ENCODE peak calls at places on chromosomes 16 and 17, in six cellular contexts. H, Y, Q, U, O and C are unnamed samples.

GRCh38 chr17:42414782-42415409 is 8.2 kb downstream of the CAVIN1 start:
- DNase-seq in O (peak), U (no peak), H (peak), Q (no peak), Y (no peak), C (no peak)

GRCh38 chr17:59620518-59621259 is 994 bp downstream of the CLTC start:
- DNase-seq in O (peak), H (peak), U (peak), Y (peak), Q (no peak), C (peak)

GRCh38 chr17:72792771-72793170 is 299.7 kb downstream of the SLC39A11 start:
- DNase-seq in H (no peak), O (no peak), Y (no peak), U (no peak), Q (no peak), C (no peak)

GRCh38 chr17:75514299-75515228 is 773 bp downstream of the CASKIN2 start:
- DNase-seq in H (no peak), Q (peak), U (peak), O (no peak), Y (no peak), C (no peak)

GRCh38 chr17:40718904-40719303 is 15.4 kb upstream of the KRT24 start:
- DNase-seq in Q (no peak), O (no peak), U (no peak), H (no peak), Y (no peak), C (no peak)

GRCh38 chr17:39352511-39352910 is 48.9 kb downstream of the FBXL20 start:
- DNase-seq in O (no peak), U (no peak), Q (no peak), H (no peak), Y (no peak), C (no peak)

GRCh38 chr16:27428035-27428785 is 26.2 kb downstream of the IL21R start:
- DNase-seq in Q (no peak), Y (peak), O (no peak), H (no peak), U (no peak), C (peak)

GRCh38 chr16:68994324-68994723 is 111.1 kb upstream of the HAS3 start:
- DNase-seq in Q (no peak), O (no peak), Y (no peak), H (no peak), U (no peak), C (no peak)

GRCh38 chr16:67884-68789 is 4.3 kb downstream of the RHBDF1 start:
- DNase-seq in H (no peak), U (no peak), Y (peak), Q (no peak), O (no peak), C (no peak)

GRCh38 chr17:15934866-15935265 is 10.1 kb upstream of the ADORA2B start:
- DNase-seq in Y (no peak), Q (no peak), U (no peak), O (no peak), H (no peak), C (no peak)

GRCh38 chr17:17780941-17781590 is 55.7 kb downstream of the SREBF1 start:
- DNase-seq in Y (peak), Q (no peak), H (no peak), U (peak), O (no peak), C (no peak)

GRCh38 chr17:42642377-42642776 is 16.7 kb upstream of the TUBG2 start:
- DNase-seq in U (no peak), O (no peak), Q (no peak), H (no peak), Y (no peak), C (no peak)

GRCh38 chr17:1709971-1710806 is at the start of gene TLCD2:
- DNase-seq in O (no peak), H (no peak), Y (peak), U (peak), Q (peak), C (no peak)

GRCh38 chr17:185445-186138 is 4.1 kb upstream of the DOC2B start:
- DNase-seq in Q (peak), H (no peak), O (no peak), U (no peak), Y (no peak), C (no peak)

GRCh38 chr17:71436479-71436878 is 684.3 kb upstream of the SOX9 start:
- DNase-seq in Y (no peak), U (no peak), Q (no peak), O (no peak), H (no peak), C (no peak)

GRCh38 chr17:6095501-6095900 is 25.3 kb downstream of the WSCD1 start:
- DNase-seq in O (no peak), Q (no peak), Y (no peak), H (no peak), U (no peak), C (no peak)

GRCh38 chr17:76740329-76741118 is 2.6 kb downstream of the MFSD11 start:
- DNase-seq in Y (peak), H (no peak), U (no peak), Q (no peak), O (no peak), C (no peak)

GRCh38 chr16:11980167-11980844 is 3.8 kb downstream of the SNX29 start:
- DNase-seq in O (no peak), U (no peak), Y (no peak), H (no peak), Q (no peak), C (no peak)

DNA sequence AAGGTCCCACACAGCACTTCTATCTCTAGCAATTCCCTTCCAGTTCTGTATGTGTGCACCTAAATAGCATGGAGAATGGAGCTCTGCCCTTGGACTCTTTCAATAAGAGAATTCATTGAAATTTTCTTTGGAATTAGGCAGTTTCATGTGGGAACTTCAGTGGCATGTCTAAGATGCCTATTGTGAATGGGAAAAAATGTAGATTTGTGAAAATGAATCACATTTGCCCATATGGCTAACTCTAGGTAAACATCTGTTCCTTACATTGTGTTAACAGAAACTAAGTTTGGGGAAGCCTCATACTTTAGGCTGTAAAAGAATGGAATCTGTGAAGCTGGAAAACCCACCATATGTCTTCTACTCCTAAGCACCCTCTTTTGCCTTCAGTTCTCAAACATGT is 206.5 kb downstream of the KIF2B start:
- DNase-seq in U (no peak), O (no peak), Y (no peak), H (no peak), Q (no peak), C (no peak)
- TF ChIP-seq CTCF in U (no peak), O (no peak), Y (no peak), H (no peak), Q (no peak), C (no peak)

GRCh38 chr16:61937646-61938045 is 98.6 kb downstream of the CDH8 start:
- DNase-seq in Y (no peak), Q (no peak), U (no peak), O (no peak), H (no peak), C (no peak)

GRCh38 chr16:61934591-61934990 is 101.6 kb downstream of the CDH8 start:
- DNase-seq in O (no peak), U (no peak), Y (no peak), H (no peak), Q (no peak), C (no peak)

GRCh38 chr16:61936522-61936921 is 99.7 kb downstream of the CDH8 start:
- DNase-seq in O (no peak), Q (no peak), U (no peak), H (no peak), Y (no peak), C (no peak)
- TF ChIP-seq CTCF in O (no peak), Q (no peak), U (no peak), H (no peak), Y (no peak), C (no peak)

GRCh38 chr17:34163123-34163522 is 92.0 kb upstream of the CCL2 start:
- DNase-seq in O (no peak), Y (no peak), U (no peak), H (no peak), Q (no peak), C (no peak)

GRCh38 chr17:34166394-34166793 is 88.7 kb upstream of the CCL2 start:
- DNase-seq in O (no peak), U (no peak), Q (no peak), H (no peak), Y (no peak), C (no peak)

GRCh38 chr17:34167359-34167758 is 87.7 kb upstream of the CCL2 start:
- DNase-seq in O (no peak), H (no peak), Y (no peak), U (no peak), Q (no peak), C (no peak)

GRCh38 chr17:34161600-34161999 is 93.5 kb upstream of the CCL2 start:
- DNase-seq in U (no peak), O (no peak), Q (no peak), Y (no peak), H (no peak), C (no peak)

GRCh38 chr17:34163681-34164080 is 91.4 kb upstream of the CCL2 start:
- DNase-seq in U (no peak), H (no peak), Y (no peak), Q (no peak), O (no peak), C (no peak)
- TF ChIP-seq CTCF in U (no peak), H (no peak), Y (peak), Q (peak), O (peak), C (no peak)

GRCh38 chr16:30797670-30798309 is 10.8 kb upstream of the ZNF629 start:
- DNase-seq in H (no peak), O (no peak), Q (no peak), U (no peak), Y (no peak), C (no peak)
- TF ChIP-seq CTCF in H (no peak), O (no peak), Q (no peak), U (no peak), Y (no peak), C (no peak)

GRCh38 chr17:48790607-48791127 is 26.4 kb downstream of the TTLL6 start:
- DNase-seq in H (no peak), Y (no peak), O (no peak), Q (no peak), U (no peak), C (no peak)

GRCh38 chr17:48792033-48792798 is 24.8 kb downstream of the TTLL6 start:
- DNase-seq in O (no peak), Y (no peak), Q (no peak), H (no peak), U (no peak), C (no peak)

GRCh38 chr17:48787850-48788249 is 29.2 kb downstream of the TTLL6 start:
- DNase-seq in H (no peak), O (no peak), U (peak), Y (no peak), Q (no peak), C (no peak)

GRCh38 chr17:48795444-48796162 is 21.4 kb downstream of the TTLL6 start:
- DNase-seq in U (peak), Y (no peak), Q (no peak), O (no peak), H (no peak), C (no peak)

GRCh38 chr17:48791128-48792032 is 25.6 kb downstream of the TTLL6 start:
- DNase-seq in U (peak), O (peak), Y (peak), H (no peak), Q (no peak), C (no peak)
- TF ChIP-seq CTCF in U (peak), O (peak), Y (peak), H (no peak), Q (peak), C (peak)

GRCh38 chr17:68785565-68786486 is 169.4 kb downstream of the ABCA8 start:
- DNase-seq in Y (no peak), U (no peak), Q (no peak), O (no peak), H (no peak), C (no peak)
- TF ChIP-seq CTCF in Y (no peak), U (no peak), Q (no peak), O (no peak), H (no peak), C (no peak)

DNA sequence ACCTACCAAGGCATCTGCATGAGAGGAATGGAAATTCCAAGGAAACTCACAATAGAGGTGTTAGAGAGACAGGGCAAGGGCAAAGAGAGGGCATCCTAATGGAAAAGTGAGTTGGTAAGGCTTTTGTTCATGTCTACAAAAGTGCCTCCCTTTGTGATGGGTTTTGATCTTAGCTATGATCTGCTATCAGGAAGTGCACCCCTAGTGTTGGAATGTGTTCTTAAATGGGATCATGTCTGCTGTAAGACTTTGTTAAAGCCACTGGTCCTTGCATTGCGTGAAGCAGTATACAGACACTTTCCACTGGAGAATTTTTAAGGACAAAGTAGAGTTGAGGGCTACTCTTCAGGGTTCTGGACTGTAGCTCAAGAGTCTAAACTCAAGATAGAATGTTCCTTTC is 92.0 kb downstream of the MAP2K6 start:
- DNase-seq in Q (no peak), U (no peak), H (no peak), O (no peak), Y (no peak), C (no peak)
- TF ChIP-seq CTCF in Q (no peak), U (no peak), H (no peak), O (peak), Y (no peak), C (no peak)

GRCh38 chr17:82709024-82709675 is 7.4 kb upstream of the FN3KRP start:
- DNase-seq in Q (no peak), O (no peak), U (no peak), Y (no peak), H (no peak), C (no peak)

GRCh38 chr17:82704886-82705285 is 6.4 kb upstream of the RAB40B start:
- DNase-seq in H (no peak), Q (no peak), U (no peak), Y (no peak), O (no peak), C (no peak)

GRCh38 chr17:82703935-82704865 is 5.7 kb upstream of the RAB40B start:
- DNase-seq in O (no peak), H (no peak), U (no peak), Y (no peak), Q (peak), C (no peak)

GRCh38 chr17:82703036-82703745 is 4.7 kb upstream of the RAB40B start:
- DNase-seq in H (no peak), O (no peak), Y (no peak), Q (peak), U (no peak), C (no peak)

GRCh38 chr17:82705756-82706155 is 7.3 kb upstream of the RAB40B start:
- DNase-seq in Q (no peak), H (no peak), O (no peak), U (no peak), Y (no peak), C (no peak)
- TF ChIP-seq CTCF in Q (no peak), H (no peak), O (no peak), U (no peak), Y (no peak), C (no peak)

GRCh38 chr16:67846320-67847063 is at the start of gene NUTF2:
- DNase-seq in Q (peak), U (peak), Y (peak), O (peak), H (peak), C (peak)
- TF ChIP-seq CTCF in Q (no peak), U (peak), Y (no peak), O (no peak), H (no peak), C (no peak)